ENCODE peak calls at places on chromosomes 3 and 15, in six cellular contexts. N is mammary epithelial cell, Z is fibroblast of lung, M is endothelial cell of umbilical vein, H is astrocyte, G is HepG2. J is an unnamed sample.

GRCh38 chr15:33608714-33609113 is 297.9 kb downstream of the RYR3 start:
- DNase-seq in G (peak), H (no peak), M (no peak), N (no peak), Z (no peak), J (peak)

GRCh38 chr3:72836923-72837322 is 11.3 kb downstream of the SHQ1 start:
- DNase-seq in G (no peak), H (no peak), M (no peak), N (no peak), Z (no peak), J (no peak)

GRCh38 chr3:71753716-71754609 is at the start of gene GPR27:
- DNase-seq in M (peak), Z (peak), H (peak), G (no peak), N (peak), J (peak)

GRCh38 chr3:45773714-45774449 is 22.5 kb downstream of the SLC6A20 start:
- DNase-seq in M (peak), H (no peak), Z (no peak), N (no peak), G (no peak), J (peak)

GRCh38 chr3:32457971-32458471 is 44.6 kb downstream of the CMTM6 start:
- DNase-seq in M (peak), N (no peak), Z (no peak), H (no peak), G (no peak), J (no peak)

GRCh38 chr15:64596701-64597468 is 136.5 kb downstream of the ZNF609 start:
- DNase-seq in N (no peak), M (peak), Z (peak), H (peak), G (no peak), J (peak)

GRCh38 chr3:46280105-46280797 is 38.0 kb downstream of the CCR3 start:
- DNase-seq in N (peak), H (peak), G (no peak), Z (peak), M (no peak), J (peak)

GRCh38 chr3:169285057-169285990 is 378.2 kb downstream of the MECOM start:
- DNase-seq in N (no peak), H (no peak), M (no peak), G (no peak), Z (no peak), J (no peak)

GRCh38 chr3:109265300-109265699 is 51.0 kb downstream of the DPPA2 start:
- DNase-seq in N (no peak), G (no peak), H (peak), Z (peak), M (no peak), J (no peak)

GRCh38 chr3:169699536-169700050 is 36.1 kb upstream of the MECOM start:
- DNase-seq in H (peak), N (no peak), Z (peak), G (peak), M (peak), J (no peak)

GRCh38 chr3:150544040-150544439 is 2.3 kb downstream of the SERP1 start:
- DNase-seq in Z (peak), M (peak), G (no peak), N (peak), H (peak), J (peak)

GRCh38 chr3:162224736-162225135 is 728.1 kb downstream of the OTOL1 start:
- DNase-seq in Z (peak), N (peak), M (no peak), H (peak), G (no peak), J (no peak)

GRCh38 chr15:75483961-75484360 is 32.5 kb upstream of the SIN3A start:
- DNase-seq in Z (no peak), M (peak), G (no peak), N (no peak), H (no peak), J (no peak)

GRCh38 chr3:30605706-30606300 is 598 bp upstream of the TGFBR2 start:
- DNase-seq in M (no peak), Z (no peak), G (no peak), H (no peak), N (peak), J (peak)

GRCh38 chr3:30604566-30604965 is 1.8 kb upstream of the TGFBR2 start:
- DNase-seq in N (no peak), M (no peak), H (no peak), G (no peak), Z (no peak), J (no peak)

GRCh38 chr3:30607032-30607833 is 832 bp downstream of the TGFBR2 start:
- DNase-seq in M (peak), Z (peak), N (peak), G (no peak), H (no peak), J (peak)

GRCh38 chr3:30605005-30605404 is 1.4 kb upstream of the TGFBR2 start:
- DNase-seq in N (no peak), M (no peak), G (no peak), Z (no peak), H (no peak), J (no peak)

GRCh38 chr3:30606301-30607031 is at the start of gene TGFBR2:
- DNase-seq in N (peak), Z (peak), M (peak), H (peak), G (peak), J (peak)
- TF ChIP-seq CTCF in N (peak), Z (no peak), M (peak), H (no peak), G (peak), J (peak)

GRCh38 chr3:154515921-154516320 is 85.9 kb upstream of the GPR149 start:
- DNase-seq in M (no peak), Z (no peak), G (no peak), H (no peak), N (no peak), J (no peak)

GRCh38 chr3:154507727-154508126 is 77.7 kb upstream of the GPR149 start:
- DNase-seq in Z (no peak), H (no peak), G (no peak), N (no peak), M (no peak), J (no peak)

DNA sequence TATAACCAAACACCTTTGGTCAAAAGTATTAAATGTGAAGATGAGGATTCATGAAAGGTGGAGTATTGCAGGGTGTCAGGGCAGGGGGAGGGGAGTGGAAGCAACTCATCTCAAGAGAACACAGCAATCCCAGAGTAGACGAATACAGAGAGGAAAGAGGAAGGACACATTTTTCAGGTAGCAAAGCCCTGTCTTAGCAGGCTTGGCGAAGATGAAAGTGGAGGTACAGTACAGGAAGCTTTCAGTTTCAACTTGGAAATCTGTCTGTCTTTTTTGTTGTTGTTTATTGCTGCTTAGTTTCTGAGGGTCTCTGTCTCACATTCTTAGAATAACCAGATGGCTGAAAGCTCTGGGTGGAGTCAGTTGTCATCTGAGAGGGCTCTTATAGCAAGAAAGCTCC is 80.8 kb upstream of the GPR149 start:
- DNase-seq in Z (no peak), H (no peak), M (no peak), G (no peak), N (no peak), J (no peak)
- H2AFZ ChIP-seq in Z (no peak), H (no peak), M (no peak), G (peak), N (no peak), J (no peak)

GRCh38 chr3:50985893-50986292 is 311.2 kb downstream of the DOCK3 start:
- DNase-seq in Z (no peak), G (no peak), H (no peak), N (no peak), M (no peak), J (no peak)

GRCh38 chr3:50978991-50979667 is 304.4 kb downstream of the DOCK3 start:
- DNase-seq in N (no peak), M (no peak), Z (no peak), G (no peak), H (no peak), J (no peak)

GRCh38 chr3:50983887-50984286 is 309.2 kb downstream of the DOCK3 start:
- DNase-seq in H (no peak), M (no peak), N (no peak), G (no peak), Z (no peak), J (no peak)

DNA sequence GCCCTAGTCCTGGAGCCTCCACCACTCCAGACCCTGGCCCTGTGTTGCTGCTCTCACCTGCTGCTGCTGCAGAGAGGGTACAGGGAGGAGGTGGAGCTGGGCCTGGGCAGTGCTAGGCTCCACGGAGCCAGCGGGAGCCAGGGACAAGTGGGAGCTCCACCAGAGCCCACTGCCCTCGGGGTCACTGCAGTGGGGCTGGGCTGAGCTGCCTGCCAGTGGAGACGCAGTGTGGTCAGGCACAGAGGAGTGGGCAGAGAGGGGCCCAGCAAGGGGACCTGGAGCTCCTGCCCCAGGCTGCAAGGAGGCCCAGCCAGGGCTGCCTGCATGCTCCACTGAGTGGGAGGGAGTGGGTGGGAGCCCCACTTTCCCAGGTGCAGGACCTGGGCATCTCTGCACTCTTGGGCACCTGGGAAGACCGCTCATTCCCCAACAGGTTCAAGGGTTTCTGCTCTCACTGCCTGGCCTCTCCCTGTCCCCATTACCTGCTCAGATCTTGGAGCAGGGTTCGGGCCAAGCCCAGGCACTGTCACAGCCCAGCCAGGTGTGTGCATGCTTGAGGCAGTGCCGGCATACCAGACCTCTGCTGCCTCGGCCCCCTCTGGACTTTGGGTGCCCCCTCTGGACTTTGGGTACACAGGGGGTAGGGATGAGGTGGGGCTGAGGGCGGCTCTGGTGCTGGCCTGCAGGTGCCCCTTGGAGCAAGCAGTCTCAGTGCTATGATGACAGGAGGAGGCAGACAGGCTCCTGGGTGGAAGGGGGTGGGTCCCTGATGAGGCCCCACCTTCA is 308.0 kb downstream of the DOCK3 start:
- DNase-seq in N (no peak), H (no peak), M (no peak), G (no peak), Z (no peak), J (no peak)
- TF ChIP-seq CTCF in N (no peak), H (no peak), M (no peak), G (no peak), Z (no peak), J (no peak)

GRCh38 chr15:31265090-31265870 is 61.4 kb upstream of the KLF13 start:
- DNase-seq in N (no peak), H (no peak), M (no peak), G (peak), Z (no peak), J (peak)
- H2AFZ ChIP-seq in N (no peak), H (no peak), M (no peak), G (no peak), Z (no peak), J (no peak)

DNA sequence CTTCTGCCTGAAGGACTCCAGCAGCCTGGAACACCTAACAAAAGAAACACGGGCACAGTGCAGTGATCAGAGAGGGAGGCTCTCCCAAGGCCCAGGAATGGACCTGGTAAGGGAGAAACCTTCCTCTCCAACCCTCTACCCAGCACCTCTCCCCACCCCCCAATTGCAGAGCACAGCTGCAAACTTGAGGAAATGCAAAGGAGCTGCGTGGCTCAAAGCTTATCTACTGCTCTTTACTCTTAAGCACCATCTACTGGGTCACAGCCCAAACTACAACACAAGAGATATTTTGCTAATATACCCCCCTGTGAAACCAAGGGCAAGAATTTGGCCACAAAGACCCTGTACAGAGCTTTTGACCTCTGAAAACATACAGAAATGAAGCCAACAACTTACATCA is 328.3 kb downstream of the OXSM start:
- DNase-seq in N (no peak), Z (no peak), M (no peak), G (no peak), H (no peak), J (no peak)
- TF ChIP-seq CTCF in N (no peak), Z (no peak), M (no peak), G (no peak), H (peak), J (peak)

GRCh38 chr3:170997966-170998913 is 28.3 kb downstream of the SLC2A2 start:
- DNase-seq in G (peak), Z (peak), M (peak), N (no peak), H (peak), J (peak)
- H2AFZ ChIP-seq in G (no peak), Z (peak), M (peak), N (peak), H (peak), J (peak)

DNA sequence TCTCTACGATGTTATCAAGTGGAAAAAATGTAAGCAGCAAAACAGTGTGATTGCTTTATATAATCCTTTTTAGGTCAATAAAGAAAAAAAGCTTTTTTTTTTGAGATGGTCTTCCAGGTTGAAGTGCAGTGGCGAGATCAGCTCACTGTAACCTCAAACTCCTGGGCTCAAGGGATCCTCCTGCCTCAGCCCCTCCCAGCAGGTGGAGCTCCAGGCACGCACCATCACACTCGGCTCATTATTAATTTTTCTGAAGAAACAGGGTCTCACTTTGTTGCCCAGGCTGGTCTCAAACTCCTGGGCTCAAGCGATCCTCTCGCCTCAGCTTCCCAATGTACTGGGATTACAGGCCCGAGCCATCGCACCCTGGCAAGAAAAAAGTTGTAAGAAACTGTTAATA is 17.3 kb downstream of the RNF168 start:
- DNase-seq in G (no peak), H (no peak), M (peak), N (no peak), Z (no peak), J (no peak)
- TF ChIP-seq CTCF in G (peak), H (peak), M (peak), N (peak), Z (peak), J (peak)